ENCODE peak calls at places on chromosomes 12 and 14, in eight cellular contexts. U is lower lobe of right lung, E is NT2/D1, P is AG04450, J is neuronal stem cell, T is left ventricle myocardium inferior, F is endodermal cell, Y is testis. N is an unnamed sample. For H3K27me3 and H3K9me3, the result is how much of the 10 kb centered on the place peaks cover.

GRCh38 chr12:50275545-50275944 is 7.8 kb downstream of the LIMA1 start:
- DNase-seq in P (no peak), U (no peak), T (peak), E (no peak), F (no peak), J (no peak), Y (no peak), N (no peak)

GRCh38 chr12:53067993-53068770 is 11.0 kb downstream of the SPRYD3 start:
- DNase-seq in T (no peak), U (no peak), Y (no peak), P (no peak), F (peak), E (no peak), J (no peak), N (no peak)

GRCh38 chr12:131167334-131167733 is 213.6 kb downstream of the ADGRD1 start:
- DNase-seq in P (no peak), J (no peak), E (no peak), F (no peak), T (no peak), Y (peak), U (no peak), N (no peak)

GRCh38 chr14:55066223-55066622 is 14.8 kb downstream of the MAPK1IP1L start:
- DNase-seq in Y (no peak), P (no peak), T (no peak), F (no peak), U (no peak), J (no peak), E (no peak), N (no peak)

GRCh38 chr12:46304080-46304479 is 35.2 kb upstream of the SLC38A1 start:
- DNase-seq in Y (no peak), T (no peak), E (no peak), P (no peak), J (no peak), F (no peak), U (no peak), N (no peak)

GRCh38 chr14:92892589-92892988 is 30.4 kb upstream of the CHGA start:
- DNase-seq in J (no peak), F (no peak), T (no peak), U (no peak), P (no peak), Y (no peak), E (no peak), N (no peak)

GRCh38 chr12:62516932-62517331 is 50.3 kb downstream of the MON2 start:
- DNase-seq in J (no peak), T (no peak), E (no peak), F (no peak), P (no peak), U (no peak), Y (no peak), N (no peak)

GRCh38 chr14:76761849-76762616 is 765 bp downstream of the VASH1 start:
- DNase-seq in U (no peak), P (no peak), E (no peak), F (no peak), J (no peak), T (no peak), Y (no peak), N (no peak)

GRCh38 chr12:122875590-122876220 is 20.2 kb downstream of the VPS37B start:
- DNase-seq in E (no peak), U (no peak), J (no peak), Y (no peak), F (peak), P (no peak), T (no peak), N (no peak)
- H3K27me3 ChIP-seq in E (half or more), U (under half), J (under half), Y (under half), F (half or more), P (under half), T (under half), N (under half)

DNA sequence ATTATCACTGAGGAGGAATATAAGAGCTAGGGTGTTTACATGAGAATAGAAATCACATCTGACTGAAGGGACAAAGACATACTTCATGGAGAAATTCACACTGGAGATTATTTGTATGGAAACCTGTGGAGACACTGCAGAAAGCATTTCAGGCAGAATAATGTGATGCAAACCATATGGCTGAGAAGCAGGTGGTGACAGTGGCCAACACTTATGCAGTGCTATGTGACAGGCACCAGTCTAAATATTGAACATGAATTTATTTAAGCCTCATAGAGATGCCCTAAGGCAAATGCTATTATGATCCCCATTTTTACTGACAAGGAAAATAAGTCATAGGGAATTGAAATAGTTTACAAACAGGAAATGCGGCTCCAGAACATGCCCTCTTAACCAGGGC is 16.2 kb downstream of the ALG10B start:
- DNase-seq in Y (no peak), E (no peak), U (no peak), T (no peak), P (no peak), J (no peak), F (no peak), N (no peak)
- H3K9me3 ChIP-seq in Y (under half), E (under half), U (under half), T (under half), P (under half), J (under half), F (under half), N (under half)

DNA sequence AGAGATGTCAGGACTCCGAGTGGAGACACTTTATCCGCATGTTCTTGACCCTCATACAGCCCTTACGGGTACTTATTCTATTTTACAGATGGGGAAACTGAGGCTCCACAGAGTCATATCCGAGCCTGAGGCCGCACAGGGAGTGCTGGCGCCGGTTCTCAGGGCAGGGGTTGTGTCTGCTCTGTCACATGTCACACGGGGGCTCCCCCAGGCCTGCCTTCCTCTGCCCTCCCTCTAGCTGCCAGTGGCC is 988 bp upstream of the INF2 start:
- DNase-seq in P (no peak), E (no peak), U (no peak), T (no peak), Y (no peak), J (no peak), F (no peak), N (no peak)
- H3K4me3 ChIP-seq in P (no peak), E (no peak), U (peak), T (peak), Y (no peak), J (no peak), F (no peak), N (peak)

GRCh38 chr12:57727758-57728395 is 10.7 kb downstream of the AGAP2 start:
- DNase-seq in J (no peak), Y (peak), E (no peak), U (no peak), P (no peak), F (peak), T (no peak), N (no peak)
- H3K27me3 ChIP-seq in J (half or more), Y (under half), E (under half), U (under half), P (under half), F (half or more), T (half or more), N (under half)

GRCh38 chr12:125744201-125744600 is 679.0 kb downstream of the AACS start:
- DNase-seq in F (no peak), Y (no peak), U (no peak), J (no peak), E (no peak), T (no peak), P (no peak), N (no peak)

GRCh38 chr12:125734137-125734536 is 668.9 kb downstream of the AACS start:
- DNase-seq in F (peak), T (no peak), Y (no peak), P (no peak), E (peak), U (no peak), J (no peak), N (peak)

GRCh38 chr12:125742413-125742812 is 677.2 kb downstream of the AACS start:
- DNase-seq in P (no peak), J (no peak), T (no peak), U (no peak), F (no peak), E (no peak), Y (no peak), N (no peak)

GRCh38 chr12:125738211-125738610 is 673.0 kb downstream of the AACS start:
- DNase-seq in J (no peak), P (no peak), Y (no peak), U (no peak), F (no peak), T (no peak), E (no peak), N (no peak)
- H3K9me3 ChIP-seq in J (under half), P (under half), Y (under half), U (under half), F (under half), T (under half), E (under half), N (under half)

GRCh38 chr14:21861153-21861552 is 187.5 kb upstream of the OR4E1 start:
- DNase-seq in J (no peak), P (no peak), U (no peak), T (no peak), Y (no peak), F (no peak), E (no peak), N (no peak)
- H3K4me3 ChIP-seq in J (no peak), P (no peak), U (no peak), T (no peak), Y (no peak), F (no peak), E (no peak), N (no peak)

N was measured in Caco-2.